ENCODE peak calls at places on chromosomes 4 and X, in five cellular contexts. P is testis, O is breast epithelium, I is endodermal cell, H is ovary. W is an unnamed sample.

GRCh38 chr4:153987291-153987690 is 198.4 kb upstream of the SFRP2 start:
- DNase-seq in P (no peak), O (no peak), I (no peak), H (no peak), W (no peak)

GRCh38 chr4:101785476-101785875 is 5.1 kb upstream of the BANK1 start:
- DNase-seq in P (no peak), O (no peak), I (no peak), H (no peak), W (no peak)

GRCh38 chr4:7970031-7970946 is 30.6 kb upstream of the AFAP1 start:
- DNase-seq in P (no peak), O (no peak), I (peak; percentile 75), H (no peak), W (no peak)

GRCh38 chrX:56113785-56114436 is 118.2 kb upstream of the KLF8 start:
- DNase-seq in P (no peak), O (no peak), I (peak; percentile 82), H (no peak), W (no peak)

GRCh38 chrX:94058728-94059382 is 384.8 kb downstream of the FAM133A start:
- DNase-seq in P (peak; percentile 48), O (no peak), I (peak; percentile 71), H (no peak), W (no peak)

GRCh38 chrX:150408561-150408960 is 45.4 kb downstream of the MAMLD1 start:
- DNase-seq in P (no peak), O (no peak), I (no peak), H (peak; percentile 54), W (no peak)

GRCh38 chr4:67736262-67736661 is 17.9 kb downstream of the GNRHR start:
- DNase-seq in P (no peak), O (no peak), I (no peak), H (no peak), W (no peak)

GRCh38 chr4:139986621-139987510 is 167.1 kb downstream of the MAML3 start:
- DNase-seq in P (no peak), O (no peak), I (no peak), H (no peak), W (no peak)

GRCh38 chr4:109276482-109277095 is 25.9 kb downstream of the COL25A1 start:
- DNase-seq in P (no peak), O (no peak), I (no peak), H (no peak), W (no peak)

GRCh38 chr4:83392562-83392961 is 57.9 kb upstream of the HPSE start:
- DNase-seq in P (no peak), O (no peak), I (no peak), H (no peak), W (no peak)

GRCh38 chr4:153724606-153725005 is 35.2 kb downstream of the RNF175 start:
- DNase-seq in P (no peak), O (no peak), I (no peak), H (no peak), W (no peak)

GRCh38 chr4:27398911-27399310 is 538.3 kb downstream of the STIM2 start:
- DNase-seq in P (no peak), O (no peak), I (no peak), H (no peak), W (no peak)

GRCh38 chr4:96691496-96691895 is 851.6 kb downstream of the PDHA2 start:
- DNase-seq in P (no peak), O (no peak), I (no peak), H (no peak), W (no peak)

GRCh38 chr4:152668338-152668964 is 11.3 kb downstream of the TMEM154 start:
- DNase-seq in P (no peak), O (no peak), I (peak; percentile 62), H (no peak), W (no peak)

GRCh38 chr4:78484574-78484973 is 67.0 kb upstream of the ANXA3 start:
- DNase-seq in P (no peak), O (no peak), I (no peak), H (no peak), W (no peak)

GRCh38 chr4:170391066-170391754 is 301.5 kb upstream of the AADAT start:
- DNase-seq in P (no peak), O (no peak), I (no peak), H (no peak), W (no peak)

GRCh38 chr4:102354671-102355454 is 9.6 kb upstream of the SLC39A8 start:
- DNase-seq in P (no peak), O (no peak), I (no peak), H (no peak), W (no peak)

GRCh38 chr4:25814323-25814722 is 48.5 kb downstream of the SEL1L3 start:
- DNase-seq in P (peak; percentile 57), O (no peak), I (no peak), H (peak; percentile 32), W (no peak)

GRCh38 chr4:184628103-184628502 is 21.1 kb downstream of the CASP3 start:
- DNase-seq in P (no peak), O (no peak), I (no peak), H (no peak), W (no peak)

GRCh38 chr4:82621212-82621611 is 59.4 kb upstream of the TMEM150C start:
- DNase-seq in P (no peak), O (no peak), I (no peak), H (no peak), W (no peak)

GRCh38 chr4:42237451-42237850 is 85.0 kb upstream of the BEND4 start:
- DNase-seq in P (no peak), O (no peak), I (no peak), H (no peak), W (no peak)

GRCh38 chrX:71178908-71179307 is 34.3 kb downstream of the NLGN3 start:
- DNase-seq in P (peak; percentile 73), O (no peak), I (peak; percentile 80), H (peak; percentile 47), W (peak; percentile 16)

GRCh38 chr4:139593091-139593564 is 37.1 kb upstream of the SETD7 start:
- DNase-seq in P (peak; percentile 26), O (no peak), I (peak; percentile 80), H (peak; percentile 25), W (no peak)

GRCh38 chrX:137432609-137433008 is 133.3 kb upstream of the ZIC3 start:
- DNase-seq in P (no peak), O (no peak), I (peak; percentile 86), H (no peak), W (no peak)

GRCh38 chrX:101986571-101986970 is 54.7 kb upstream of the ZMAT1 start:
- DNase-seq in P (no peak), O (no peak), I (no peak), H (no peak), W (no peak)

GRCh38 chr4:6235012-6235411 is 34.6 kb upstream of the WFS1 start:
- DNase-seq in P (no peak), O (peak; percentile 12), I (peak; percentile 31), H (no peak), W (no peak)

GRCh38 chr4:79281577-79282359 is 44.1 kb downstream of the NAA11 start:
- DNase-seq in P (no peak), O (no peak), I (no peak), H (no peak), W (no peak)

GRCh38 chr4:24060932-24061331 is 171.1 kb upstream of the PPARGC1A start:
- DNase-seq in P (no peak), O (no peak), I (no peak), H (no peak), W (no peak)

GRCh38 chrX:150696836-150697235 is 3.6 kb downstream of the MTMR1 start:
- DNase-seq in P (no peak), O (no peak), I (no peak), H (no peak), W (no peak)

GRCh38 chrX:97563531-97564133 is 679.9 kb downstream of the RPA4 start:
- DNase-seq in P (peak; percentile 21), O (no peak), I (no peak), H (peak; percentile 27), W (peak; percentile 18)

GRCh38 chr4:95398217-95398616 is 150.6 kb downstream of the UNC5C start:
- DNase-seq in P (no peak), O (no peak), I (no peak), H (no peak), W (no peak)

GRCh38 chr4:139779653-139780052 is 114.0 kb downstream of the MGST2 start:
- DNase-seq in P (no peak), O (no peak), I (no peak), H (no peak), W (no peak)

GRCh38 chr4:82372502-82372873 is 1.3 kb downstream of the HNRNPD start:
- DNase-seq in P (peak; percentile 73), O (no peak), I (peak; percentile 63), H (peak; percentile 45), W (no peak)

GRCh38 chr4:169271692-169272007 is 894 bp upstream of the SH3RF1 start:
- DNase-seq in P (peak; percentile 24), O (no peak), I (no peak), H (no peak), W (no peak)

GRCh38 chr4:169270156-169270809 is 473 bp downstream of the SH3RF1 start:
- DNase-seq in P (peak; percentile 58), O (no peak), I (peak; percentile 84), H (no peak), W (no peak)

GRCh38 chr4:169270810-169271691 is at the start of gene SH3RF1:
- DNase-seq in P (peak; percentile 91), O (peak; percentile 86), I (peak; percentile 89), H (peak; percentile 93), W (no peak)

GRCh38 chr4:169274033-169274432 is 3.3 kb upstream of the SH3RF1 start:
- DNase-seq in P (no peak), O (no peak), I (no peak), H (no peak), W (no peak)

GRCh38 chr4:169272265-169272886 is 1.6 kb upstream of the SH3RF1 start:
- DNase-seq in P (no peak), O (no peak), I (no peak), H (no peak), W (peak; percentile 67)
- H3K4me3 ChIP-seq in P (no peak overlapping the region), O (no peak overlapping the region), I (peak overlapping the region; percentile 85), H (no peak overlapping the region), W (no peak overlapping the region)

GRCh38 chrX:119419898-119420297 is 20.8 kb downstream of the SLC25A43 start:
- DNase-seq in P (no peak), O (no peak), I (no peak), H (no peak), W (no peak)
- H3K4me3 ChIP-seq in P (no peak overlapping the region), O (no peak overlapping the region), I (no peak overlapping the region), H (no peak overlapping the region), W (no peak overlapping the region)

DNA sequence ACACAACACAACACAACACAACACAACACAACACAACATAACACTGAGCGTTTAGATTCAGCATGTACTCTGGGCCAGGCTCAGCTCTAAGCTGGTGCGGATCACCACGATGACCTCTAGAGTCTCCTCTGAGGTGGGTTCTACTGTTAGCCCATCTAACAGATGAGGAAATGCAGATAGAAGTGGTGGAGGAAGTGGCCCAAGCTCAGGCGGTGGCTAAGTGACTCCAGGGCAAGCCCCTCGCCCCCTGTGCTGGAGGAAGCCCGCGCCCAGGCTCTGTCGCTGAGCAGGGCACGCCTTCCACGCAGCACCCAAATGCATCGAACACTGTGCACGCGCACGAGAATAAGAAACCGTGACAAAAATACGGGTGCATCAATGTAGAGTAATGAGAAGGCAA is 45.3 kb upstream of the CDKN2AIP start:
- DNase-seq in P (no peak), O (no peak), I (no peak), H (no peak), W (no peak)
- H3K4me3 ChIP-seq in P (peak overlapping the region; percentile 46), O (peak overlapping the region; percentile 59), I (no peak overlapping the region), H (no peak overlapping the region), W (no peak overlapping the region)

DNA sequence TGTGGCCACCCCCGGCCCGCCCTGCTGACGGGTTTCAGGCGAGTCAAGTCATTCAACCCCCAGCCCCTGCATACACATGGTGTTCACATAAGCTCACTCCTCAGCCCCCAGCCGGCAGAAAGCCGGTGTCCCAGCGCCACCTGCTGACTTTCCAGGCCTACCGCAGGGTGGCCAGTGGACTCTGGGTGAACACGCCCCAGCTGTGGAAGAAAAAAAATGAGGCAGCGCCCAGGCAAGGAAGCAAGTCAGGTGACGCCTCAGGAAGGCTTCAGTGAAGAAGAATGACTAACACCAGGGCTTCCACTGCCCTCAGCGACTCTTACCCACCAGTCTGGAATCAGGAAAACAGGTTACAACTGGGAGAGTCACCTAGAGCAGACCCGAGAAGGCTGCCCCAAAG is 15.8 kb downstream of the BCAP31 start:
- DNase-seq in P (peak; percentile 70), O (no peak), I (peak; percentile 83), H (peak; percentile 64), W (no peak)
- H3K4me3 ChIP-seq in P (no peak overlapping the region), O (no peak overlapping the region), I (no peak overlapping the region), H (no peak overlapping the region), W (no peak overlapping the region)